ENCODE peak calls at places on chromosomes 16 and 17, in seven cellular contexts. H is activated CD4-positive, CD25-positive, alpha-beta regulatory T cell treated with anti-CD3 and anti-CD28 coated beads, Interleukin-2, amount 50 U/mL, for 16 hours; R is stimulated activated CD8-positive, alpha-beta memory T cell treated with anti-CD3 and anti-CD28 coated beads, Interleukin-2, amount 100 ng/mL, for 48 hours; O is psoas muscle; I is activated gamma-delta T cell treated with Interleukin-2 at 50 U/mL for 16 hours; D is activated CD4-positive, alpha-beta T cell treated with anti-CD3 and anti-CD28 coated beads, Interleukin-2, amount 50 U/mL, for 1 hour; B is M059J. V is an unnamed sample.

GRCh38 chr16:3173892-3174617 is 13.9 kb upstream of the OR1F1 start:
- DNase-seq in H (no peak), R (peak), O (no peak), I (no peak), D (no peak), B (peak), V (no peak)

GRCh38 chr17:31095239-31096105 is 695 bp downstream of the NF1 start:
- DNase-seq in H (no peak), R (no peak), O (peak), I (peak), D (peak), B (peak), V (peak)

GRCh38 chr16:67301080-67301757 is 21.9 kb downstream of the PLEKHG4 start:
- DNase-seq in H (no peak), R (no peak), O (peak), I (no peak), D (no peak), B (no peak), V (peak)

GRCh38 chr16:59697236-59697635 is 963.1 kb upstream of the GOT2 start:
- DNase-seq in H (no peak), R (no peak), O (no peak), I (no peak), D (no peak), B (no peak), V (no peak)

GRCh38 chr17:20268700-20269475 is 198.5 kb downstream of the LGALS9B start:
- DNase-seq in H (no peak), R (no peak), O (no peak), I (no peak), D (no peak), B (no peak), V (no peak)

GRCh38 chr17:48163809-48164208 is 56.2 kb downstream of the SNX11 start:
- DNase-seq in H (no peak), R (no peak), O (no peak), I (no peak), D (no peak), B (no peak), V (no peak)

GRCh38 chr16:65601781-65602180 is 479.9 kb upstream of the CDH11 start:
- DNase-seq in H (no peak), R (no peak), O (no peak), I (no peak), D (no peak), B (peak), V (peak)

GRCh38 chr16:53043986-53044571 is 8.6 kb downstream of the CHD9NB start:
- DNase-seq in H (no peak), R (no peak), O (no peak), I (no peak), D (no peak), B (no peak), V (no peak)

GRCh38 chr16:79509221-79509631 is 91.3 kb downstream of the MAF start:
- DNase-seq in H (no peak), R (no peak), O (peak), I (no peak), D (no peak), B (no peak), V (no peak)

GRCh38 chr16:66549284-66550131 is at the start of gene TK2:
- DNase-seq in H (no peak), R (peak), O (peak), I (peak), D (peak), B (peak), V (peak)

GRCh38 chr17:75850928-75851692 is 4.0 kb downstream of the WBP2 start:
- DNase-seq in H (no peak), R (no peak), O (peak), I (no peak), D (no peak), B (no peak), V (no peak)

GRCh38 chr17:79540306-79540705 is 70.5 kb downstream of the RBFOX3 start:
- DNase-seq in H (no peak), R (no peak), O (no peak), I (no peak), D (no peak), B (no peak), V (no peak)

GRCh38 chr16:64626771-64627170 is 495.1 kb downstream of the CDH11 start:
- DNase-seq in H (no peak), R (no peak), O (no peak), I (no peak), D (no peak), B (peak), V (no peak)

GRCh38 chr17:47891545-47892088 is 4.4 kb upstream of the SP2 start:
- DNase-seq in H (no peak), R (no peak), O (no peak), I (no peak), D (no peak), B (no peak), V (no peak)

GRCh38 chr16:4309833-4310266 is 6.0 kb upstream of the GLIS2 start:
- DNase-seq in H (no peak), R (no peak), O (peak), I (peak), D (peak), B (peak), V (no peak)

GRCh38 chr17:9564104-9564503 is 11.5 kb downstream of the STX8 start:
- DNase-seq in H (no peak), R (no peak), O (no peak), I (no peak), D (no peak), B (no peak), V (no peak)

GRCh38 chr17:19750835-19751234 is 2.7 kb upstream of the ALDH3A1 start:
- DNase-seq in H (no peak), R (no peak), O (no peak), I (no peak), D (no peak), B (no peak), V (no peak)

GRCh38 chr17:55726440-55726839 is 3.8 kb upstream of the TMEM100 start:
- DNase-seq in H (no peak), R (no peak), O (peak), I (no peak), D (no peak), B (peak), V (peak)

GRCh38 chr17:67496286-67496685 is 119.2 kb downstream of the PITPNC1 start:
- DNase-seq in H (no peak), R (no peak), O (no peak), I (no peak), D (no peak), B (no peak), V (no peak)

GRCh38 chr17:70394833-70395232 is 225.5 kb downstream of the KCNJ2 start:
- DNase-seq in H (no peak), R (no peak), O (no peak), I (no peak), D (no peak), B (no peak), V (no peak)

GRCh38 chr16:3142327-3142726 is 7.5 kb downstream of the ZNF213 start:
- DNase-seq in H (no peak), R (no peak), O (no peak), I (no peak), D (no peak), B (no peak), V (no peak)

GRCh38 chr16:1645914-1646525 is 32.1 kb upstream of the JPT2 start:
- DNase-seq in H (peak), R (peak), O (no peak), I (peak), D (peak), B (peak), V (no peak)

GRCh38 chr17:80361495-80362220 is 53.3 kb upstream of the ENDOV start:
- DNase-seq in H (no peak), R (peak), O (no peak), I (no peak), D (no peak), B (peak), V (no peak)

GRCh38 chr17:74865504-74866197 is 6.0 kb upstream of the GRIN2C start:
- DNase-seq in H (no peak), R (no peak), O (no peak), I (no peak), D (no peak), B (no peak), V (no peak)

GRCh38 chr17:5715478-5715877 is 131.2 kb upstream of the NLRP1 start:
- DNase-seq in H (no peak), R (no peak), O (no peak), I (no peak), D (no peak), B (peak), V (no peak)

GRCh38 chr16:12187939-12188673 is 211.6 kb downstream of the SNX29 start:
- DNase-seq in H (no peak), R (no peak), O (no peak), I (no peak), D (no peak), B (peak), V (peak)

GRCh38 chr17:57889892-57890856 is 40.3 kb upstream of the MRPS23 start:
- DNase-seq in H (no peak), R (no peak), O (peak), I (no peak), D (no peak), B (peak), V (peak)

GRCh38 chr16:2715519-2715918 is 4.5 kb downstream of the PRSS27 start:
- DNase-seq in H (peak), R (peak), O (peak), I (peak), D (peak), B (no peak), V (peak)

V was measured in GM03348.